ENCODE peak calls at places on chromosomes 2 and 18, in five cellular contexts. C is activated CD8-positive, alpha-beta memory T cell treated with anti-CD3 and anti-CD28 coated beads for 4 hours; Z is thoracic aorta; O is MCF 10A; W is naive thymus-derived CD8-positive, alpha-beta T cell. T is an unnamed sample.
A peak's percentile ranks its signal among the peaks of the same experiment; 100 is the strongest.

GRCh38 chr2:197813093-197813787 is 8.8 kb downstream of the PLCL1 start:
- DNase-seq in C (no peak), Z (no peak), O (peak; percentile 74), W (no peak), T (no peak)

GRCh38 chr2:13230221-13230620 is 513.5 kb downstream of the TRIB2 start:
- DNase-seq in C (no peak), Z (no peak), O (peak; percentile 4), W (no peak), T (no peak)

GRCh38 chr2:127508621-127509034 is 17.7 kb downstream of the IWS1 start:
- DNase-seq in C (no peak), Z (peak; percentile 82), O (peak; percentile 98), W (no peak), T (peak; percentile 88)

GRCh38 chr2:44822174-44822573 is 119.3 kb upstream of the SIX3 start:
- DNase-seq in C (no peak), Z (no peak), O (no peak), W (no peak), T (no peak)

GRCh38 chr2:191637182-191638078 is 40.5 kb upstream of the NABP1 start:
- DNase-seq in C (no peak), Z (no peak), O (peak; percentile 36), W (no peak), T (no peak)

GRCh38 chr2:169928463-169928864 is 101.2 kb downstream of the UBR3 start:
- DNase-seq in C (no peak), Z (no peak), O (peak; percentile 56), W (no peak), T (no peak)

GRCh38 chr18:49839012-49839411 is 25.7 kb upstream of the ACAA2 start:
- DNase-seq in C (no peak), Z (no peak), O (peak; percentile 83), W (no peak), T (no peak)

GRCh38 chr2:95323347-95324155 is 26.4 kb downstream of the KCNIP3 start:
- DNase-seq in C (no peak), Z (no peak), O (peak; percentile 80), W (no peak), T (no peak)

GRCh38 chr18:74631242-74632087 is 33.8 kb downstream of the ZNF407 start:
- DNase-seq in C (no peak), Z (no peak), O (peak; percentile 8), W (peak; percentile 26), T (no peak)

GRCh38 chr2:129504646-129505045 is 474.8 kb upstream of the RAB6C start:
- DNase-seq in C (no peak), Z (no peak), O (peak; percentile 23), W (no peak), T (no peak)

GRCh38 chr2:200828572-200829257 is 17.0 kb downstream of the BZW1 start:
- DNase-seq in C (no peak), Z (no peak), O (no peak), W (no peak), T (no peak)

GRCh38 chr2:231370749-231371429 is 24.6 kb upstream of the B3GNT7 start:
- DNase-seq in C (no peak), Z (no peak), O (no peak), W (no peak), T (no peak)

GRCh38 chr18:32530947-32531651 is 60.4 kb upstream of the GAREM1 start:
- DNase-seq in C (no peak), Z (no peak), O (peak; percentile 93), W (no peak), T (no peak)

GRCh38 chr2:59528525-59528924 is 1024.9 kb downstream of the BCL11A start:
- DNase-seq in C (no peak), Z (no peak), O (no peak), W (no peak), T (no peak)

GRCh38 chr18:4016391-4017049 is 438.6 kb downstream of the DLGAP1 start:
- DNase-seq in C (no peak), Z (no peak), O (no peak), W (no peak), T (no peak)

GRCh38 chr2:21326152-21326551 is 202.4 kb downstream of the TDRD15 start:
- DNase-seq in C (no peak), Z (no peak), O (no peak), W (no peak), T (no peak)

GRCh38 chr2:71535526-71535925 is 82.2 kb downstream of the DYSF start:
- DNase-seq in C (no peak), Z (no peak), O (no peak), W (no peak), T (peak; percentile 65)

GRCh38 chr2:237695201-237695780 is 67.9 kb downstream of the LRRFIP1 start:
- DNase-seq in C (no peak), Z (no peak), O (peak; percentile 94), W (no peak), T (no peak)

GRCh38 chr2:58448065-58448507 is 207.0 kb upstream of the FANCL start:
- DNase-seq in C (no peak), Z (no peak), O (peak; percentile 92), W (no peak), T (no peak)

GRCh38 chr2:173649527-173650219 is 295.0 kb downstream of the CDCA7 start:
- DNase-seq in C (no peak), Z (no peak), O (no peak), W (no peak), T (no peak)

GRCh38 chr18:23710068-23710527 is 20.8 kb downstream of the LAMA3 start:
- DNase-seq in C (no peak), Z (no peak), O (peak; percentile 89), W (no peak), T (no peak)

GRCh38 chr18:75220786-75221355 is 10.3 kb downstream of the TSHZ1 start:
- DNase-seq in C (no peak), Z (no peak), O (no peak), W (no peak), T (no peak)

GRCh38 chr2:173924285-173924684 is 40.9 kb downstream of the SP3 start:
- DNase-seq in C (no peak), Z (no peak), O (no peak), W (no peak), T (no peak)

GRCh38 chr2:2775018-2775417 is 443.9 kb upstream of the MYT1L start:
- DNase-seq in C (no peak), Z (no peak), O (no peak), W (no peak), T (no peak)

GRCh38 chr18:76699923-76700322 is 122.4 kb upstream of the ZNF236 start:
- DNase-seq in C (no peak), Z (no peak), O (no peak), W (no peak), T (no peak)

GRCh38 chr2:233371608-233372007 is 17.3 kb downstream of the DGKD start:
- DNase-seq in C (no peak), Z (no peak), O (no peak), W (no peak), T (no peak)

GRCh38 chr2:229921892-229922448 is at the start of gene TRIP12:
- DNase-seq in C (peak; percentile 77), Z (peak; percentile 81), O (peak; percentile 95), W (peak; percentile 92), T (peak; percentile 98)

GRCh38 chr18:70279470-70279869 is 9.4 kb upstream of the SOCS6 start:
- DNase-seq in C (no peak), Z (no peak), O (no peak), W (no peak), T (no peak)

GRCh38 chr2:180048256-180048655 is 41.2 kb upstream of the CWC22 start:
- DNase-seq in C (no peak), Z (no peak), O (no peak), W (no peak), T (no peak)

GRCh38 chr18:58117685-58118403 is 73.8 kb downstream of the NEDD4L start:
- DNase-seq in C (no peak), Z (no peak), O (peak; percentile 82), W (no peak), T (no peak)

GRCh38 chr2:16675781-16676180 is 10.1 kb upstream of the CYRIA start:
- DNase-seq in C (no peak), Z (no peak), O (no peak), W (no peak), T (no peak)

GRCh38 chr2:46982356-46983064 is 66.9 kb upstream of the MCFD2 start:
- DNase-seq in C (no peak), Z (no peak), O (no peak), W (no peak), T (no peak)

GRCh38 chr2:39379643-39380524 is 57.2 kb downstream of the MAP4K3 start:
- DNase-seq in C (no peak), Z (no peak), O (peak; percentile 62), W (no peak), T (no peak)